ENCODE peak calls at places on chromosomes 12 and 14, in eight cellular contexts. D, P, E, N, O, M, V and I are unnamed samples.

GRCh38 chr14:71204231-71204630 is 297.0 kb downstream of the PCNX1 start:
- DNase-seq in D (no peak), P (no peak), E (no peak), N (no peak), O (no peak), M (no peak), V (no peak), I (no peak)

GRCh38 chr12:7629465-7629864 is 36.2 kb downstream of the APOBEC1 start:
- DNase-seq in D (no peak), P (no peak), E (no peak), N (no peak), O (no peak), M (no peak), V (no peak), I (no peak)

GRCh38 chr14:66563731-66564130 is 55.8 kb downstream of the GPHN start:
- DNase-seq in D (no peak), P (no peak), E (no peak), N (no peak), O (no peak), M (no peak), V (no peak), I (no peak)

GRCh38 chr12:123105427-123105826 is 45.5 kb downstream of the PITPNM2 start:
- DNase-seq in D (no peak), P (no peak), E (no peak), N (no peak), O (no peak), M (no peak), V (no peak), I (no peak)

GRCh38 chr12:12786371-12786715 is 884 bp downstream of the APOLD1 start:
- DNase-seq in D (no peak), P (no peak), E (no peak), N (no peak), O (no peak), M (no peak), V (no peak), I (no peak)

GRCh38 chr14:104873380-104874055 is 8.4 kb downstream of the CEP170B start:
- DNase-seq in D (no peak), P (no peak), E (no peak), N (no peak), O (no peak), M (no peak), V (no peak), I (no peak)

GRCh38 chr14:106622200-106622745 is 1095.9 kb downstream of the TMEM121 start:
- DNase-seq in D (peak), P (no peak), E (no peak), N (peak), O (no peak), M (no peak), V (no peak), I (no peak)

GRCh38 chr12:96219700-96220206 is 25.6 kb downstream of the ELK3 start:
- DNase-seq in D (no peak), P (no peak), E (no peak), N (no peak), O (peak), M (no peak), V (peak), I (peak)

GRCh38 chr12:124323771-124324530 is 29.1 kb downstream of the RFLNA start:
- DNase-seq in D (peak), P (no peak), E (no peak), N (no peak), O (no peak), M (no peak), V (no peak), I (no peak)